ENCODE peak calls at places on chromosomes 12 and 14, in seven cellular contexts. G, M, V, H, N, F and B are unnamed samples.

GRCh38 chr14:92988786-92989755 is 66.1 kb downstream of the CHGA start:
- DNase-seq in V (no peak), N (no peak), F (no peak), M (no peak), H (no peak), G (no peak), B (no peak)

GRCh38 chr12:111828338-111828979 is 13.6 kb upstream of the MAPKAPK5 start:
- DNase-seq in G (no peak), H (no peak), N (no peak), V (no peak), F (peak; percentile 39), M (no peak), B (no peak)

GRCh38 chr12:102095677-102096263 is 24.1 kb downstream of the NUP37 start:
- DNase-seq in G (no peak), V (no peak), H (no peak), N (peak; percentile 24), M (no peak), F (no peak), B (no peak)

GRCh38 chr12:121184984-121185894 is 24.7 kb upstream of the P2RX4 start:
- DNase-seq in F (no peak), H (no peak), G (no peak), V (no peak), M (no peak), N (no peak), B (no peak)

GRCh38 chr14:43359317-43359716 is 1147.8 kb downstream of the FSCB start:
- DNase-seq in G (no peak), N (no peak), H (no peak), M (no peak), F (no peak), V (no peak), B (no peak)

GRCh38 chr12:95740751-95741150 is 49.8 kb downstream of the NTN4 start:
- DNase-seq in H (no peak), N (no peak), V (no peak), G (no peak), F (no peak), M (no peak), B (no peak)

GRCh38 chr14:22314183-22314820 is 274.7 kb downstream of the DAD1 start:
- DNase-seq in M (no peak), H (peak; percentile 54), N (peak; percentile 52), G (no peak), V (no peak), F (no peak), B (no peak)

GRCh38 chr12:93741741-93742085 is 64.5 kb downstream of the CRADD start:
- DNase-seq in N (no peak), G (no peak), H (no peak), M (peak; percentile 1), V (no peak), F (no peak), B (no peak)

GRCh38 chr14:32896979-32897723 is 41.5 kb upstream of the NPAS3 start:
- DNase-seq in F (no peak), M (no peak), G (no peak), H (no peak), N (peak; percentile 36), V (no peak), B (no peak)

GRCh38 chr12:105487961-105488360 is 157.5 kb downstream of the C12orf75 start:
- DNase-seq in N (no peak), M (no peak), V (no peak), H (no peak), G (no peak), F (no peak), B (no peak)

GRCh38 chr14:54350196-54350595 is 46.6 kb upstream of the CDKN3 start:
- DNase-seq in G (no peak), M (no peak), N (no peak), F (no peak), H (no peak), V (no peak), B (no peak)

GRCh38 chr12:21662122-21662792 is 4.6 kb upstream of the LDHB start:
- DNase-seq in M (no peak), N (no peak), H (no peak), F (no peak), V (no peak), G (no peak), B (no peak)

GRCh38 chr12:96886998-96887677 is 19.9 kb upstream of the NEDD1 start:
- DNase-seq in F (no peak), M (no peak), H (no peak), V (no peak), N (no peak), G (no peak), B (no peak)